ENCODE peak calls at places on chromosomes 4 and X, in five cellular contexts. N is pancreas, M is left lung, U is A549, C is psoas muscle. P is an unnamed sample.

GRCh38 chr4:113756005-113756410 is 5.5 kb downstream of the CAMK2D start:
- DNase-seq in N (no peak), M (no peak), U (no peak), C (no peak), P (no peak)

GRCh38 chr4:119289313-119289712 is 32.6 kb downstream of the FABP2 start:
- DNase-seq in N (no peak), M (no peak), U (no peak), C (no peak), P (no peak)

GRCh38 chrX:80817002-80817401 is 7.3 kb upstream of the BRWD3 start:
- DNase-seq in N (no peak), M (no peak), U (no peak), C (no peak), P (no peak)

GRCh38 chr4:72743078-72743477 is 174.1 kb upstream of the ADAMTS3 start:
- DNase-seq in N (no peak), M (no peak), U (no peak), C (no peak), P (no peak)

GRCh38 chr4:86939737-86940141 is 4.9 kb downstream of the AFF1 start:
- DNase-seq in N (no peak), M (no peak), U (no peak), C (no peak), P (no peak)

GRCh38 chr4:2263701-2264321 is 1.9 kb upstream of the MXD4 start:
- DNase-seq in N (no peak), M (no peak), U (no peak), C (peak; percentile 45), P (no peak)

GRCh38 chr4:89681219-89681618 is 155.7 kb downstream of the SNCA start:
- DNase-seq in N (no peak), M (no peak), U (no peak), C (no peak), P (peak; percentile 40)

GRCh38 chr4:181846934-181847333 is 396.3 kb upstream of the TENM3 start:
- DNase-seq in N (no peak), M (no peak), U (no peak), C (no peak), P (no peak)

GRCh38 chr4:106851686-106852085 is 184.4 kb downstream of the DKK2 start:
- DNase-seq in N (no peak), M (no peak), U (no peak), C (no peak), P (no peak)

GRCh38 chr4:106034751-106035150 is 139.5 kb downstream of the NPNT start:
- DNase-seq in N (no peak), M (no peak), U (no peak), C (no peak), P (no peak)

GRCh38 chrX:113962338-113962737 is 621.5 kb upstream of the HTR2C start:
- DNase-seq in N (no peak), M (no peak), U (no peak), C (no peak), P (no peak)

GRCh38 chr4:112173593-112174559 is 28.6 kb downstream of the FAM241A start:
- DNase-seq in N (no peak), M (no peak), U (no peak), C (peak; percentile 67), P (no peak)

GRCh38 chr4:155207534-155208257 is 740 bp upstream of the NPY2R start:
- DNase-seq in N (no peak), M (no peak), U (peak; percentile 65), C (peak; percentile 16), P (no peak)

GRCh38 chr4:120994521-120994920 is 72.0 kb upstream of the PRDM5 start:
- DNase-seq in N (no peak), M (no peak), U (no peak), C (no peak), P (no peak)

GRCh38 chrX:133992877-133993276 is 7.5 kb upstream of the GPC3 start:
- DNase-seq in N (no peak), M (no peak), U (no peak), C (no peak), P (no peak)

GRCh38 chr4:75169020-75169814 is 236.3 kb downstream of the PARM1 start:
- DNase-seq in N (no peak), M (no peak), U (no peak), C (no peak), P (no peak)

GRCh38 chrX:152926279-152926678 is 28.4 kb downstream of the ZNF185 start:
- DNase-seq in N (peak; percentile 68), M (no peak), U (peak; percentile 64), C (no peak), P (no peak)

GRCh38 chrX:119105826-119106225 is 21.8 kb downstream of the KIAA1210 start:
- DNase-seq in N (no peak), M (no peak), U (no peak), C (no peak), P (no peak)

GRCh38 chr4:47471591-47471990 is 8.1 kb upstream of the COMMD8 start:
- DNase-seq in N (no peak), M (no peak), U (no peak), C (no peak), P (no peak)

GRCh38 chr4:52748432-52748831 is 2.8 kb downstream of the ERVMER34-1 start:
- DNase-seq in N (no peak), M (no peak), U (no peak), C (no peak), P (no peak)

GRCh38 chrX:110691446-110691845 is 104.2 kb downstream of the CHRDL1 start:
- DNase-seq in N (no peak), M (no peak), U (no peak), C (no peak), P (no peak)

GRCh38 chr4:187576751-187577150 is 418.8 kb upstream of the ZFP42 start:
- DNase-seq in N (no peak), M (no peak), U (no peak), C (no peak), P (no peak)

GRCh38 chr4:4780634-4781287 is 78.7 kb upstream of the MSX1 start:
- DNase-seq in N (no peak), M (no peak), U (peak; percentile 6), C (no peak), P (no peak)

GRCh38 chr4:140662082-140662869 is 93.5 kb upstream of the UCP1 start:
- DNase-seq in N (no peak), M (no peak), U (no peak), C (no peak), P (no peak)

GRCh38 chr4:75555294-75556164 is at the start of gene ODAPH:
- DNase-seq in N (no peak), M (no peak), U (peak; percentile 22), C (no peak), P (no peak)

GRCh38 chrX:86033385-86033784 is 14.0 kb downstream of the CHM start:
- DNase-seq in N (no peak), M (no peak), U (no peak), C (no peak), P (no peak)

GRCh38 chr4:11488657-11489448 is 60.2 kb upstream of the HS3ST1 start:
- DNase-seq in N (no peak), M (no peak), U (no peak), C (no peak), P (no peak)

GRCh38 chr4:1155314-1155713 is 17.1 kb downstream of the SPON2 start:
- DNase-seq in N (no peak), M (no peak), U (no peak), C (no peak), P (no peak)

GRCh38 chr4:27714073-27714472 is 853.4 kb downstream of the STIM2 start:
- DNase-seq in N (no peak), M (no peak), U (no peak), C (no peak), P (no peak)

GRCh38 chr4:73662709-73663546 is 42.7 kb upstream of the RASSF6 start:
- DNase-seq in N (no peak), M (no peak), U (peak; percentile 61), C (no peak), P (no peak)

DNA sequence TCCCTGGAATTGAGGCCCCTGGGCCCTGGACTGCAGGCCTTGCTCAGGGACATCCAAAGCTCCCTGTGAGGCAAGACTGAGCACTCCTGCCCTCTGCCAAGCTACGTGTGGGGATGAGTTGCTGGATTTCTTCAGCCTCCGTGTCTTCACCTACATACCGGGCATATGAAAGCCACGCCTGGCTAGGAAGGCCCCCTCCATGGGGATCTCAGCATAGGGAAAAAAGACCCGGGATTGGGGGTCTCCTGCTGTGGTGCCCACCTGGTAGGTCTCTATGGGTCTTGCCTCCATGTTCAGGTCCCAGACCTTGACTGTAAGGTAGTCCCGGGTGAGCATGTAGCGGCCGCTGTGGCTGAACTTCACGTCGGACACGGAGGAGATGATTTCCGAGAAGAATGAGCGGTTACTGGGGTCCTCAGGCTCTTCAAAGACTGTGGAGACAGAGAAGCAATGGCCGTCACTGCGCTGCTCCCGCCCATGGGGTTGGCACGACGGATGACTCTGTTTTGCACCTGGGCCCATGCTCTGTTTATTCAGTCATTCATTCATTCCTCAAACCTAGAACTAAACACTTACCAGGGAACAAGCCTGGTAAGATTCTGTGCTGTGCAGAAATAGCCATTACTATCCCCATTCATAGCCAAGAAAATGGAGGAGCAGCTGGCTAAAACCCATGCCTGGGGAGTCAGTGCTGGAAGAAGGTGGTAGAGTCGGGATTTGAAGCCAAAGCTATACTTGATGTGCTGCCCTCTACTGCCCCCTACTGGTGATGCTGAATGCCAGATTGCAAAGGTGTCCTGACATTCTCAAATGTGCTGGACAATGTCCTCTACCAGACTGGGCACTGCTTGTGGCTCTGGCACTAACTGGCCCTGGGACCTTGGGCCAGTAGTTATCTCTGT is 63.9 kb downstream of the WFS1 start:
- DNase-seq in N (no peak), M (no peak), U (peak; percentile 37), C (peak; percentile 39), P (no peak)
- TF ChIP-seq CTCF in N (peak; percentile 33), M (peak; percentile 26), U (peak; percentile 29), C (peak; percentile 27), P (peak; percentile 85)

DNA sequence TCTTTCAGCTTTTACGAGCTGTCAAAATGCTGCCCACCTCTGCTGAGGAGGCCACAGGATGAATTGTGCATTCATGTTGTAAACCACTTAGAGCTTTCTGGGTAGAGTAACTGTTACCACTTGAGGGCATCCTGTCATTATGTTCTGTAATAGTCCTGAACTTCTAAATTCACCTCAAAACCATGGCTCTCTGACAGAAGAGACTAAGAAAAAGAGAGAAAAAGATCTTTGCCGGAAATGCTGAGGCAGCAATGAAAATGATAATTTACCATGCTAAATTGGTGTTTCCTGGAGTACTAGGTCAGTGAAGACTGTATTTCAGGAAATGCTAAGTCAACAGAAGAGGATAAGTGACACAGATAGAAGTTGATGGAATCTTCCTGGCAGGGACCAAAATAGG is 942.3 kb upstream of the SLIT2 start:
- DNase-seq in N (no peak), M (no peak), U (no peak), C (no peak), P (no peak)
- TF ChIP-seq CTCF in N (no peak), M (no peak), U (no peak), C (no peak), P (no peak)

GRCh38 chr4:125244848-125245450 is 69.8 kb upstream of the FAT4 start:
- DNase-seq in N (no peak), M (no peak), U (no peak), C (no peak), P (no peak)
- TF ChIP-seq CTCF in N (peak; percentile 26), M (peak; percentile 29), U (peak; percentile 36), C (peak; percentile 57), P (peak; percentile 42)

GRCh38 chr4:71553605-71554004 is 214.8 kb downstream of the SLC4A4 start:
- DNase-seq in N (no peak), M (no peak), U (peak; percentile 39), C (no peak), P (no peak)

GRCh38 chr4:71545168-71545567 is 206.3 kb downstream of the SLC4A4 start:
- DNase-seq in N (no peak), M (no peak), U (no peak), C (no peak), P (no peak)

GRCh38 chr4:71549516-71550160 is 210.8 kb downstream of the SLC4A4 start:
- DNase-seq in N (no peak), M (no peak), U (no peak), C (no peak), P (no peak)

GRCh38 chr4:71554025-71554424 is 215.2 kb downstream of the SLC4A4 start:
- DNase-seq in N (no peak), M (no peak), U (no peak), C (no peak), P (no peak)

GRCh38 chr4:71550220-71551190 is 211.7 kb downstream of the SLC4A4 start:
- DNase-seq in N (no peak), M (no peak), U (peak; percentile 53), C (no peak), P (no peak)
- TF ChIP-seq CTCF in N (no peak), M (no peak), U (no peak), C (no peak), P (no peak)

P was measured in mesothelial cell of epicardium.